ENCODE peak calls at places on chromosomes 7 and 10, in four cellular contexts. I is heart right ventricle, F is A549, N is OCI-LY7. G is an unnamed sample.

GRCh38 chr10:89352039-89352597 is 24.3 kb downstream of the IFIT3 start:
- DNase-seq in F (peak; percentile 80), I (peak; percentile 51), N (no peak), G (no peak)

GRCh38 chr10:4543943-4544540 is 282.0 kb upstream of the AKR1E2 start:
- DNase-seq in N (no peak), I (no peak), F (no peak), G (no peak)

GRCh38 chr7:77904252-77904651 is 105.7 kb downstream of the PHTF2 start:
- DNase-seq in I (no peak), N (no peak), F (no peak), G (no peak)

GRCh38 chr10:123135415-123136141 is at the start of gene HMX3:
- DNase-seq in F (no peak), N (no peak), I (no peak), G (no peak)

GRCh38 chr7:147029935-147030334 is 913.3 kb downstream of the CNTNAP2 start:
- DNase-seq in N (no peak), F (no peak), I (no peak), G (no peak)

GRCh38 chr7:45190406-45191165 is 33.0 kb downstream of the RAMP3 start:
- DNase-seq in N (no peak), I (no peak), F (no peak), G (no peak)

GRCh38 chr10:48242160-48242904 is 32.2 kb downstream of the FRMPD2 start:
- DNase-seq in F (no peak), I (no peak), N (no peak), G (no peak)

GRCh38 chr10:123573236-123574147 is 92.7 kb upstream of the GPR26 start:
- DNase-seq in F (peak; percentile 70), I (no peak), N (peak; percentile 40), G (peak; percentile 49)

GRCh38 chr7:138649506-138649905 is 51.7 kb downstream of the SVOPL start:
- DNase-seq in I (no peak), F (no peak), N (no peak), G (no peak)

GRCh38 chr10:13831711-13832110 is 244.9 kb downstream of the PRPF18 start:
- DNase-seq in N (peak; percentile 88), F (no peak), I (peak; percentile 20), G (no peak)

GRCh38 chr7:151648429-151648828 is 128.7 kb upstream of the RHEB start:
- DNase-seq in I (no peak), N (no peak), F (no peak), G (no peak)

GRCh38 chr10:14904316-14904732 is 25.7 kb downstream of the SUV39H2 start:
- DNase-seq in F (peak; percentile 43), I (no peak), N (peak; percentile 68), G (no peak)

GRCh38 chr10:71334228-71334791 is 15.3 kb downstream of the SLC29A3 start:
- DNase-seq in I (no peak), F (peak; percentile 57), N (no peak), G (peak; percentile 40)

GRCh38 chr10:33899578-33900531 is 565.4 kb upstream of the NRP1 start:
- DNase-seq in N (no peak), I (no peak), F (no peak), G (no peak)

GRCh38 chr7:80640841-80641240 is 2.4 kb downstream of the CD36 start:
- DNase-seq in N (no peak), F (no peak), I (no peak), G (no peak)

GRCh38 chr10:132665946-132666732 is 119.8 kb downstream of the NKX6-2 start:
- DNase-seq in F (peak; percentile 71), I (no peak), N (no peak), G (no peak)

GRCh38 chr7:138095972-138096935 is 20.0 kb downstream of the AKR1D1 start:
- DNase-seq in N (no peak), I (no peak), F (no peak), G (no peak)

GRCh38 chr10:74206727-74207126 is 55.7 kb downstream of the ADK start:
- DNase-seq in F (no peak), N (no peak), I (no peak), G (no peak)

GRCh38 chr10:120480065-120480600 is 23.1 kb downstream of the PLPP4 start:
- DNase-seq in F (no peak), N (no peak), I (no peak), G (no peak)

GRCh38 chr10:86203162-86203905 is 163.3 kb downstream of the GRID1 start:
- DNase-seq in F (peak; percentile 10), N (peak; percentile 19), I (no peak), G (peak; percentile 45)

GRCh38 chr10:67804395-67804678 is 33.7 kb downstream of the DNAJC12 start:
- DNase-seq in N (no peak), F (no peak), I (no peak), G (no peak)

GRCh38 chr7:5629941-5630340 is 151.5 kb downstream of the RNF216 start:
- DNase-seq in N (no peak), F (no peak), I (no peak), G (no peak)

GRCh38 chr7:82247814-82248433 is 195.7 kb downstream of the CACNA2D1 start:
- DNase-seq in I (no peak), N (peak; percentile 15), F (peak; percentile 38), G (no peak)

GRCh38 chr7:156747718-156748117 is 107.1 kb downstream of the RNF32 start:
- DNase-seq in I (no peak), F (no peak), N (no peak), G (no peak)

GRCh38 chr10:54800677-54801480 is at the start of gene PCDH15:
- DNase-seq in F (peak; percentile 19), N (peak; percentile 3), I (peak; percentile 24), G (peak; percentile 21)

GRCh38 chr7:130960208-130960988 is 226.4 kb upstream of the KLF14 start:
- DNase-seq in F (peak; percentile 89), I (no peak), N (peak; percentile 83), G (no peak)
- TF ChIP-seq CTCF in F (no peak), I (no peak), N (peak; percentile 28), G (no peak)

GRCh38 chr7:127654404-127655392 is 2.7 kb downstream of the SND1 start:
- DNase-seq in I (no peak), F (no peak), N (peak; percentile 33), G (no peak)

GRCh38 chr7:127652333-127653248 is 597 bp downstream of the SND1 start:
- DNase-seq in F (peak; percentile 24), N (peak; percentile 33), I (no peak), G (no peak)

GRCh38 chr7:127657500-127657899 is 5.5 kb downstream of the SND1 start:
- DNase-seq in F (no peak), N (no peak), I (no peak), G (no peak)

GRCh38 chr7:127653396-127653795 is 1.4 kb downstream of the SND1 start:
- DNase-seq in N (no peak), I (no peak), F (no peak), G (no peak)

DNA sequence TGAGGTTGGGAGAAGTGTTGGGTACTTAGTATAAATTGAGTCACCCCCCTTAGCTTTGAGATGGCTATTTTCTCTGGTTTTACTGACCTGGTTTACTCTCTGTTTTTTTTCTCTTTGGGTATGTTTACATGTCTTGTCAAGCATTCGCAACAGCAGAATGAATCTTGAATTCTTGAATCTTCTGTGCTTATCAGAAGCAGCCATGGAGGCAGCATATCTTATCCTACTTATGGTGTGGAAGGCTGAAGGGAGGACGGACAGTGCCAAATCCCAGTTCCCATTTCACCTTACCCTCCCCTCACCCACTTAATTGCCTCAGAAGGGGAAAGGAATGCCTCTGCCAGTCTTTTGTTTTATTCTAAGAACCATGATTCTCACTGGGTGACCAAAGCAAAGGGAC is 3.7 kb downstream of the SND1 start:
- DNase-seq in F (no peak), I (no peak), N (no peak), G (no peak)
- TF ChIP-seq CTCF in F (no peak), I (no peak), N (no peak), G (no peak)

GRCh38 chr7:32072397-32072796 is 2.2 kb upstream of the PDE1C start:
- DNase-seq in F (no peak), N (no peak), I (no peak), G (no peak)
- TF ChIP-seq CTCF in F (peak; percentile 22), N (no peak), I (no peak), G (peak; percentile 46)

GRCh38 chr7:30062587-30062986 is 34.4 kb downstream of the PLEKHA8 start:
- DNase-seq in F (peak; percentile 51), N (peak; percentile 62), I (no peak), G (no peak)
- TF ChIP-seq CTCF in F (peak; percentile 79), N (peak; percentile 96), I (peak; percentile 51), G (peak; percentile 77)

GRCh38 chr10:128068398-128069285 is 57.6 kb downstream of the MKI67 start:
- DNase-seq in F (no peak), I (no peak), N (peak; percentile 68), G (no peak)

GRCh38 chr10:128069351-128070051 is 56.7 kb downstream of the MKI67 start:
- DNase-seq in N (peak; percentile 84), I (peak; percentile 78), F (peak; percentile 70), G (peak; percentile 84)

GRCh38 chr10:128065881-128066534 is 60.2 kb downstream of the MKI67 start:
- DNase-seq in I (no peak), N (no peak), F (no peak), G (no peak)

GRCh38 chr10:128066954-128067382 is 59.3 kb downstream of the MKI67 start:
- DNase-seq in I (no peak), N (no peak), F (no peak), G (no peak)

GRCh38 chr10:128067691-128068397 is 58.4 kb downstream of the MKI67 start:
- DNase-seq in F (no peak), I (no peak), N (no peak), G (no peak)
- TF ChIP-seq CTCF in F (no peak), I (no peak), N (no peak), G (no peak)

GRCh38 chr7:100691676-100692577 is 2.1 kb downstream of the GIGYF1 start:
- DNase-seq in F (peak; percentile 74), I (peak; percentile 83), N (peak; percentile 84), G (peak; percentile 95)

GRCh38 chr7:100688593-100688860 is 5.5 kb downstream of the GIGYF1 start:
- DNase-seq in N (no peak), I (no peak), F (no peak), G (no peak)

GRCh38 chr7:100687740-100688592 is 6.1 kb downstream of the GIGYF1 start:
- DNase-seq in F (no peak), N (no peak), I (no peak), G (no peak)

GRCh38 chr7:100687261-100687660 is 6.8 kb downstream of the GIGYF1 start:
- DNase-seq in I (no peak), F (no peak), N (no peak), G (no peak)

DNA sequence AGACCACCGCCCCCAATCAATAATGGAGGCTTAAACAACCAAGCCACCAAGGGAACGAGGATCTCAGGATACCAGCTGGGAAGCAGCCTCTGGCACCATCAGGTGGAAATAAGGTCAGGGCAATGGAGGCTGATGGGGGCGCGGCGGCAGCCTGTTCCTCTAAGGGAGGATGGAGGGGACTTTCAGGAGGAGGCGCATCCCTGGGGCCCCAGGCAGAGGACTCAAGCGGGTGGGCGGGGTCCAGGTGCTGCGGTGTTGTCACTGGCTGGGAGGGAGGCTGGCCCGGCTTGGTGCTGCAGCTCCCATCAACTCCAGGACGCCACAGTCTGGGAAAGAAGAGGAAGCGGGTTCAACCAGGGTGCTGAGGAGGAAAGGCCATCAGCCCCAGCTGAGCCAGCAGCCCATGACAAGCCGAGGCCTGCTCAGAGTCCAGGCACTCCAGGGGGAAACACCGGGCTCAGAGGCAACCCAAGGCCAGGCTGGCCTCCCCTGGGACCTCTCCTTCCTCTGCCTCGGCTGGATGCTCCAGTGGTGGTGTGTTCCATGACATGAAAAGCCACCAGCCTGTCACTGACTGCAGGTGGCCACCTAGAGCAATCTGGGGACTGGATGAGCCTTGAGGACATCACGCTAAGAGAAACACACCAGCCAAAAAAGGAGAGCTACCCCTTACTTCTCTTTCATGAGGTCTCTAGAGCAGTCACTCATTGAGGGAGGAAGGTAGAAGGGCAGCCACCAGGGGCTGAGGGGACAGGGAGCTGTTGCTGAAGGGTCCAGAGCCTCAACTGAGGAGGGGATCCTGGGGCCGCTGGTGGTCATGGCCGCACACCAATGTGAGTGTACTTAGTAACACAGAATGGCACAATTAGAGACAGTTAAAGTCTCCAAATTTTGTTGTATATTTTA is 4.6 kb downstream of the GIGYF1 start:
- DNase-seq in N (no peak), F (no peak), I (no peak), G (no peak)
- TF ChIP-seq CTCF in N (no peak), F (no peak), I (no peak), G (no peak)